ENCODE peak calls at places on chromosome 15, in five cellular contexts. One of them, this sample, is unnamed.

GRCh38 chr15:51499379-51499976 is 123.1 kb downstream of the DMXL2 start:
- DNase-seq in SK-N-SH: peak; percentile 20
- DNase-seq in neural progenitor cell: peak; percentile 49
- DNase-seq in GM23248: peak; percentile 37
- DNase-seq in PC-3: peak; percentile 60
- DNase-seq in this sample: peak; percentile 48

GRCh38 chr15:88334436-88334835 is 77.9 kb upstream of the NTRK3 start:
- DNase-seq in SK-N-SH: no peak
- DNase-seq in PC-3: no peak
- DNase-seq in GM23248: peak; percentile 80
- DNase-seq in neural progenitor cell: no peak
- DNase-seq in this sample: peak; percentile 4

GRCh38 chr15:51129513-51130197 is 34.9 kb upstream of the TNFAIP8L3 start:
- DNase-seq in GM23248: no peak
- DNase-seq in neural progenitor cell: no peak
- DNase-seq in PC-3: no peak
- DNase-seq in SK-N-SH: no peak
- DNase-seq in this sample: no peak

GRCh38 chr15:39582286-39582976 is 1.6 kb downstream of the THBS1 start:
- DNase-seq in GM23248: peak; percentile 91
- DNase-seq in neural progenitor cell: no peak
- DNase-seq in SK-N-SH: no peak
- DNase-seq in PC-3: peak; percentile 17
- DNase-seq in this sample: peak; percentile 74

GRCh38 chr15:92385096-92385495 is 8.6 kb upstream of the ST8SIA2 start:
- DNase-seq in GM23248: peak; percentile 86
- DNase-seq in PC-3: peak; percentile 11
- DNase-seq in SK-N-SH: no peak
- DNase-seq in neural progenitor cell: no peak
- DNase-seq in this sample: peak; percentile 89

GRCh38 chr15:34223904-34224596 is 766 bp upstream of the EMC4 start:
- DNase-seq in neural progenitor cell: peak; percentile 17
- DNase-seq in SK-N-SH: peak; percentile 31
- DNase-seq in GM23248: peak; percentile 38
- DNase-seq in PC-3: no peak
- DNase-seq in this sample: no peak

GRCh38 chr15:57015360-57015759 is 96.9 kb downstream of the TCF12 start:
- DNase-seq in SK-N-SH: no peak
- DNase-seq in PC-3: no peak
- DNase-seq in neural progenitor cell: no peak
- DNase-seq in GM23248: no peak
- DNase-seq in this sample: no peak

GRCh38 chr15:91445701-91446100 is 345.6 kb downstream of the SV2B start:
- DNase-seq in neural progenitor cell: no peak
- DNase-seq in PC-3: peak; percentile 39
- DNase-seq in SK-N-SH: peak; percentile 4
- DNase-seq in GM23248: no peak
- DNase-seq in this sample: peak; percentile 94

GRCh38 chr15:50774450-50774849 is 8.9 kb upstream of the SPPL2A start:
- DNase-seq in GM23248: no peak
- DNase-seq in SK-N-SH: no peak
- DNase-seq in neural progenitor cell: no peak
- DNase-seq in PC-3: no peak
- DNase-seq in this sample: no peak

GRCh38 chr15:89904519-89904918 is 8.2 kb downstream of the ARPIN start:
- DNase-seq in SK-N-SH: no peak
- DNase-seq in PC-3: no peak
- DNase-seq in GM23248: no peak
- DNase-seq in neural progenitor cell: no peak
- DNase-seq in this sample: no peak

GRCh38 chr15:59997070-59997701 is 6.9 kb upstream of the FOXB1 start:
- DNase-seq in GM23248: no peak
- DNase-seq in neural progenitor cell: peak; percentile 95
- DNase-seq in PC-3: peak; percentile 42
- DNase-seq in SK-N-SH: peak; percentile 30
- DNase-seq in this sample: peak; percentile 38

GRCh38 chr15:98859149-98859548 is 148.4 kb downstream of the PGPEP1L start:
- DNase-seq in PC-3: no peak
- DNase-seq in GM23248: no peak
- DNase-seq in neural progenitor cell: no peak
- DNase-seq in SK-N-SH: no peak
- DNase-seq in this sample: no peak

GRCh38 chr15:25241241-25241801 is 197.5 kb downstream of the UBE3A start:
- DNase-seq in GM23248: no peak
- DNase-seq in neural progenitor cell: no peak
- DNase-seq in PC-3: no peak
- DNase-seq in SK-N-SH: no peak
- DNase-seq in this sample: no peak

GRCh38 chr15:64004582-64004981 is 41.7 kb downstream of the DAPK2 start:
- DNase-seq in SK-N-SH: no peak
- DNase-seq in neural progenitor cell: no peak
- DNase-seq in PC-3: peak; percentile 87
- DNase-seq in GM23248: peak; percentile 43
- DNase-seq in this sample: peak; percentile 96

GRCh38 chr15:41620536-41621199 is 39.5 kb upstream of the MGA start:
- DNase-seq in SK-N-SH: peak; percentile 18
- DNase-seq in PC-3: no peak
- DNase-seq in neural progenitor cell: no peak
- DNase-seq in GM23248: no peak
- DNase-seq in this sample: peak; percentile 2

GRCh38 chr15:97085806-97086205 is 755.3 kb downstream of the NR2F2 start:
- DNase-seq in GM23248: no peak
- DNase-seq in SK-N-SH: no peak
- DNase-seq in neural progenitor cell: no peak
- DNase-seq in PC-3: no peak
- DNase-seq in this sample: no peak

GRCh38 chr15:92810418-92811138 is 89.5 kb upstream of the CHD2 start:
- DNase-seq in SK-N-SH: no peak
- DNase-seq in neural progenitor cell: peak; percentile 77
- DNase-seq in GM23248: peak; percentile 12
- DNase-seq in PC-3: peak; percentile 74
- DNase-seq in this sample: peak; percentile 75

GRCh38 chr15:101613130-101614000 is 38.8 kb downstream of the TM2D3 start:
- DNase-seq in PC-3: peak; percentile 10
- DNase-seq in GM23248: peak; percentile 15
- DNase-seq in SK-N-SH: peak; percentile 80
- DNase-seq in neural progenitor cell: no peak
- DNase-seq in this sample: peak; percentile 12

GRCh38 chr15:83365370-83365938 is 81.0 kb upstream of the BNC1 start:
- DNase-seq in SK-N-SH: peak; percentile 55
- DNase-seq in neural progenitor cell: peak; percentile 68
- DNase-seq in PC-3: peak; percentile 47
- DNase-seq in GM23248: peak; percentile 84
- DNase-seq in this sample: peak; percentile 87

GRCh38 chr15:85763157-85763556 is 31.6 kb downstream of the KLHL25 start:
- DNase-seq in PC-3: no peak
- DNase-seq in SK-N-SH: no peak
- DNase-seq in GM23248: no peak
- DNase-seq in neural progenitor cell: no peak
- DNase-seq in this sample: peak; percentile 51

GRCh38 chr15:99438222-99438592 is 127.6 kb upstream of the MEF2A start:
- DNase-seq in GM23248: no peak
- DNase-seq in neural progenitor cell: no peak
- DNase-seq in SK-N-SH: no peak
- DNase-seq in PC-3: no peak
- DNase-seq in this sample: no peak

GRCh38 chr15:42140383-42141070 is 15.9 kb downstream of the PLA2G4F start:
- DNase-seq in GM23248: no peak
- DNase-seq in neural progenitor cell: no peak
- DNase-seq in PC-3: no peak
- DNase-seq in SK-N-SH: no peak
- DNase-seq in this sample: no peak

GRCh38 chr15:25176616-25176923 is 221.8 kb downstream of the SNRPN start:
- DNase-seq in PC-3: no peak
- DNase-seq in GM23248: no peak
- DNase-seq in SK-N-SH: peak; percentile 3
- DNase-seq in neural progenitor cell: no peak
- DNase-seq in this sample: no peak

GRCh38 chr15:39403674-39404117 is 177.2 kb upstream of the THBS1 start:
- DNase-seq in PC-3: peak; percentile 71
- DNase-seq in GM23248: peak; percentile 57
- DNase-seq in neural progenitor cell: no peak
- DNase-seq in SK-N-SH: peak; percentile 66
- DNase-seq in this sample: peak; percentile 58

GRCh38 chr15:93035953-93036810 is 52.8 kb downstream of the RGMA start:
- DNase-seq in PC-3: peak; percentile 52
- DNase-seq in GM23248: peak; percentile 35
- DNase-seq in neural progenitor cell: peak; percentile 50
- DNase-seq in SK-N-SH: peak; percentile 69
- DNase-seq in this sample: no peak

GRCh38 chr15:81877533-81878227 is 168.1 kb downstream of the MEX3B start:
- DNase-seq in PC-3: no peak
- DNase-seq in SK-N-SH: no peak
- DNase-seq in GM23248: no peak
- DNase-seq in neural progenitor cell: peak; percentile 82
- DNase-seq in this sample: no peak

GRCh38 chr15:38864827-38865604 is 300.4 kb upstream of the RASGRP1 start:
- DNase-seq in neural progenitor cell: no peak
- DNase-seq in SK-N-SH: no peak
- DNase-seq in PC-3: no peak
- DNase-seq in GM23248: peak; percentile 92
- DNase-seq in this sample: no peak

GRCh38 chr15:70722266-70723123 is 40.9 kb downstream of the UACA start:
- DNase-seq in neural progenitor cell: peak; percentile 48
- DNase-seq in SK-N-SH: peak; percentile 52
- DNase-seq in PC-3: peak; percentile 61
- DNase-seq in GM23248: peak; percentile 76
- DNase-seq in this sample: no peak

GRCh38 chr15:50880221-50880620 is 28.3 kb upstream of the AP4E1 start:
- DNase-seq in PC-3: no peak
- DNase-seq in neural progenitor cell: no peak
- DNase-seq in SK-N-SH: no peak
- DNase-seq in GM23248: peak; percentile 34
- DNase-seq in this sample: no peak

GRCh38 chr15:99401971-99402732 is 150.9 kb downstream of the LRRC28 start:
- DNase-seq in GM23248: no peak
- DNase-seq in SK-N-SH: peak; percentile 51
- DNase-seq in neural progenitor cell: no peak
- DNase-seq in PC-3: no peak
- DNase-seq in this sample: no peak

GRCh38 chr15:78880828-78881227 is 8.1 kb downstream of the MORF4L1 start:
- DNase-seq in PC-3: no peak
- DNase-seq in GM23248: peak; percentile 37
- DNase-seq in neural progenitor cell: no peak
- DNase-seq in SK-N-SH: no peak
- DNase-seq in this sample: no peak

GRCh38 chr15:78878356-78878755 is 5.7 kb downstream of the MORF4L1 start:
- DNase-seq in SK-N-SH: no peak
- DNase-seq in PC-3: no peak
- DNase-seq in GM23248: peak; percentile 66
- DNase-seq in neural progenitor cell: no peak
- DNase-seq in this sample: peak; percentile 44

GRCh38 chr15:78880242-78880533 is 7.5 kb downstream of the MORF4L1 start:
- DNase-seq in PC-3: peak; percentile 52
- DNase-seq in neural progenitor cell: no peak
- DNase-seq in SK-N-SH: no peak
- DNase-seq in GM23248: peak; percentile 72
- DNase-seq in this sample: peak; percentile 50

GRCh38 chr15:78881681-78882080 is 9.0 kb downstream of the MORF4L1 start:
- DNase-seq in SK-N-SH: no peak
- DNase-seq in neural progenitor cell: no peak
- DNase-seq in PC-3: no peak
- DNase-seq in GM23248: no peak
- DNase-seq in this sample: no peak

GRCh38 chr15:78879517-78880241 is 7.0 kb downstream of the MORF4L1 start:
- DNase-seq in SK-N-SH: no peak
- DNase-seq in PC-3: no peak
- DNase-seq in GM23248: peak; percentile 40
- DNase-seq in neural progenitor cell: no peak
- DNase-seq in this sample: no peak
- H4K20me1 ChIP-seq in SK-N-SH: peaks cover 100% of the 10 kb centered on the region
- H4K20me1 ChIP-seq in PC-3: peaks cover 95% of the 10 kb centered on the region
- H4K20me1 ChIP-seq in GM23248: peaks cover 67% of the 10 kb centered on the region
- H4K20me1 ChIP-seq in neural progenitor cell: peaks cover 100% of the 10 kb centered on the region
- H4K20me1 ChIP-seq in this sample: peaks cover 34% of the 10 kb centered on the region

DNA sequence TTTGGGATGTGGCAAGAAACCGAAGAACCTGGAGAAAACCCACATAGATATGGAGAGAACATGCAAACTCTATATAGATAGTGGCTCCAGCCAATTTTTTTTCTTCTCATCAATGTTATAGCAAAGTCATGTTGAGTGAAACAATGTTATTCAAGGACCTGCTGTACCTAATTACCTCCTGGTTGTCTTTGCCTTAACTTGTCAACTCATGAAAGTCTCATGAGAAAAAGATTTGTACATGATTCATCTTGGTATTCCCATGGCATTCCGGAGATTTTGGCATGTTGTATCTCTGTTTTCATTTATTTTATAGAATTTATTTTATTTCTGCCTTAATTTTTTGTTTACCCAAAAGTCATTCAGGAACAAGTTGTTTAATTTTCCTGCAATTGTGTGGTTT is 303.8 kb upstream of the CDIN1 start:
- DNase-seq in PC-3: no peak
- DNase-seq in SK-N-SH: no peak
- DNase-seq in neural progenitor cell: no peak
- DNase-seq in GM23248: no peak
- DNase-seq in this sample: peak; percentile 55
- H3K27me3 ChIP-seq in PC-3: no peaks in the 10 kb centered on the region
- H3K27me3 ChIP-seq in SK-N-SH: no peaks in the 10 kb centered on the region
- H3K27me3 ChIP-seq in neural progenitor cell: peaks cover 62% of the 10 kb centered on the region
- H3K27me3 ChIP-seq in GM23248: no peaks in the 10 kb centered on the region
- H3K27me3 ChIP-seq in this sample: no peaks in the 10 kb centered on the region

DNA sequence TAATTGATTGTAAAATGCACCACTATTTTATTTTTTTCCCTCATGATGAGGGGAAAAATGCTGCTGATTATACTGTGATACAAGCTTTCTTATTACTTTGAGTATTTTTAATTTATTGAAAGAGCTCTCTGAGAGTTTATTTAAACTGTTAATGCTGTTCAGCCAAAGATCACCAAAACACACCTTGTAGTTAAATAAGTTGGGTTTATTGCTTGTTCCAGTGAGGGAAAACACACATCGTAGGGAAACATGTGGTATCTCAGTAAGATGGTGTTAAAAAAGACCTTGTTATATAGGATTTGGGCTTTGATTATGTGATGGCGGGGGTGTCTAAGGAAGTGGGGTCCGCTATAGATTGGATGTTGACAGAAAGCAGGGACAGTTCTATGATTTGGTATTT is 11.0 kb downstream of the HACD3 start:
- DNase-seq in SK-N-SH: no peak
- DNase-seq in neural progenitor cell: no peak
- DNase-seq in PC-3: no peak
- DNase-seq in GM23248: no peak
- DNase-seq in this sample: no peak
- H4K20me1 ChIP-seq in SK-N-SH: peaks cover 48% of the 10 kb centered on the region
- H4K20me1 ChIP-seq in neural progenitor cell: peaks cover 78% of the 10 kb centered on the region
- H4K20me1 ChIP-seq in PC-3: peaks cover 16% of the 10 kb centered on the region
- H4K20me1 ChIP-seq in GM23248: no peaks in the 10 kb centered on the region
- H4K20me1 ChIP-seq in this sample: no peaks in the 10 kb centered on the region

DNA sequence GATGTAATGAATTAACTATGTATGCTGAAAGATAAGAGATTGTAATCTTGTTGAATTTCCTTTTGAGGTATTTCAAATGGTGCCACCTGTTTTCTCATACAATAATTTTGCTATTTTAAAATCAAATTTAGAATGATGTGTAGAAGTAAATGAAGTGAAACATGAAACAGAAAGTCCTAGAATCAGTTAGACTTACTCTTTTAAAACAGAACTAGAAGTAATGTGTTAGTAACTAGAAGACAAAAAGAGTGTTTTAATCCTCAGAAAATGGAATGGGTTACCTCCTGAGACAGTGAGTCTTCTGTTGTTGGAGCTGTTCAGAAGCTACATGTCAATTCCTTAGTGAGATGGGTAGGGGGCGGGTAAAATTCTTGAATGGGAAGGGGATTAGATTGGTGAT is 8.1 kb upstream of the MAP2K5 start:
- DNase-seq in SK-N-SH: no peak
- DNase-seq in PC-3: no peak
- DNase-seq in neural progenitor cell: no peak
- DNase-seq in GM23248: no peak
- DNase-seq in this sample: no peak
- H3K27me3 ChIP-seq in SK-N-SH: no peaks in the 10 kb centered on the region
- H3K27me3 ChIP-seq in PC-3: no peaks in the 10 kb centered on the region
- H3K27me3 ChIP-seq in neural progenitor cell: no peaks in the 10 kb centered on the region
- H3K27me3 ChIP-seq in GM23248: no peaks in the 10 kb centered on the region
- H3K27me3 ChIP-seq in this sample: no peaks in the 10 kb centered on the region

This sample was measured in mammary epithelial cell.